ENCODE peak calls at places on chromosome 15, in five cellular contexts. E is mesenchymal stem cell, R is mesendoderm, K is IMR-90, U is trophoblast cell. Q is an unnamed sample.

GRCh38 chr15:56984681-56985515 is 66.5 kb downstream of the TCF12 start:
- DNase-seq in R (no peak), K (peak), E (no peak), U (peak), Q (no peak)

GRCh38 chr15:66172339-66172980 is 81.1 kb downstream of the MEGF11 start:
- DNase-seq in U (no peak), E (no peak), R (no peak), K (no peak), Q (peak)

GRCh38 chr15:72197460-72198409 is at the start of gene GRAMD2A:
- DNase-seq in R (peak), K (no peak), U (peak), E (peak), Q (peak)

GRCh38 chr15:63476229-63476632 is 28.2 kb upstream of the USP3 start:
- DNase-seq in U (peak), E (peak), R (peak), K (peak), Q (no peak)

GRCh38 chr15:38454687-38455071 is 752 bp downstream of the FAM98B start:
- DNase-seq in E (no peak), R (no peak), K (peak), U (no peak), Q (no peak)

GRCh38 chr15:65384505-65384894 is 6.7 kb upstream of the IGDCC3 start:
- DNase-seq in U (no peak), R (no peak), K (no peak), E (no peak), Q (no peak)

GRCh38 chr15:91589360-91589759 is 264.1 kb upstream of the SLCO3A1 start:
- DNase-seq in K (no peak), R (peak), U (no peak), E (no peak), Q (no peak)

GRCh38 chr15:70535071-70535954 is 228.0 kb downstream of the UACA start:
- DNase-seq in R (no peak), E (no peak), K (no peak), U (no peak), Q (no peak)

GRCh38 chr15:47688573-47689086 is 28.7 kb upstream of the SEMA6D start:
- DNase-seq in E (peak), R (no peak), K (peak), U (peak), Q (no peak)

GRCh38 chr15:84947947-84948830 is 33.5 kb upstream of the PDE8A start:
- DNase-seq in K (peak), E (peak), U (peak), R (no peak), Q (no peak)

GRCh38 chr15:49225572-49226281 is 55.7 kb downstream of the GALK2 start:
- DNase-seq in R (peak), E (peak), K (peak), U (peak), Q (peak)

GRCh38 chr15:51089699-51090098 is 5.0 kb downstream of the TNFAIP8L3 start:
- DNase-seq in K (peak), E (no peak), R (no peak), U (no peak), Q (no peak)

GRCh38 chr15:71651750-71652186 is 158.6 kb upstream of the NR2E3 start:
- DNase-seq in U (peak), K (peak), E (peak), R (peak), Q (peak)

GRCh38 chr15:29935296-29936020 is 113.2 kb upstream of the TJP1 start:
- DNase-seq in E (no peak), U (peak), K (no peak), R (peak), Q (peak)

GRCh38 chr15:85407421-85408269 is 27.2 kb downstream of the AKAP13 start:
- DNase-seq in E (peak), U (peak), R (no peak), K (peak), Q (no peak)

GRCh38 chr15:99433026-99433756 is 132.6 kb upstream of the MEF2A start:
- DNase-seq in U (no peak), E (no peak), K (no peak), R (no peak), Q (no peak)

GRCh38 chr15:90903733-90904536 is 833 bp downstream of the MAN2A2 start:
- DNase-seq in U (peak), K (no peak), R (peak), E (peak), Q (peak)

GRCh38 chr15:40436116-40436891 is 4.4 kb upstream of the BAHD1 start:
- DNase-seq in U (peak), K (no peak), E (no peak), R (no peak), Q (no peak)

GRCh38 chr15:100129677-100130076 is 212.1 kb downstream of the ADAMTS17 start:
- DNase-seq in E (no peak), K (no peak), R (peak), U (no peak), Q (no peak)

GRCh38 chr15:38589502-38589901 is 24.9 kb upstream of the RASGRP1 start:
- DNase-seq in K (peak), R (peak), E (peak), U (peak), Q (no peak)

GRCh38 chr15:70555713-70556112 is 207.6 kb downstream of the UACA start:
- DNase-seq in U (no peak), R (no peak), E (no peak), K (no peak), Q (peak)

GRCh38 chr15:59443341-59444081 is 5.5 kb downstream of the FAM81A start:
- DNase-seq in R (no peak), E (no peak), U (peak), K (no peak), Q (no peak)

GRCh38 chr15:28876131-28876844 is 9.5 kb upstream of the APBA2 start:
- DNase-seq in E (no peak), R (peak), U (no peak), K (no peak), Q (peak)

GRCh38 chr15:91572110-91572509 is 281.4 kb upstream of the SLCO3A1 start:
- DNase-seq in R (no peak), K (peak), E (no peak), U (no peak), Q (no peak)

GRCh38 chr15:70190965-70191364 is 93.2 kb upstream of the TLE3 start:
- DNase-seq in K (no peak), R (peak), E (no peak), U (no peak), Q (no peak)

GRCh38 chr15:29676961-29677402 is 145.3 kb downstream of the TJP1 start:
- DNase-seq in K (peak), U (peak), R (no peak), E (no peak), Q (peak)

GRCh38 chr15:82646250-82647044 is 716 bp downstream of the CPEB1 start:
- DNase-seq in R (peak), K (no peak), E (no peak), U (no peak), Q (peak)

GRCh38 chr15:43266834-43267233 is at the start of gene TGM5:
- DNase-seq in K (no peak), U (no peak), E (no peak), R (no peak), Q (no peak)

GRCh38 chr15:99016680-99017321 is 9.2 kb upstream of the PGPEP1L start:
- DNase-seq in R (peak), E (peak), K (peak), U (peak), Q (no peak)

GRCh38 chr15:26126070-26126469 is 262.9 kb upstream of the ATP10A start:
- DNase-seq in K (no peak), E (no peak), U (no peak), R (no peak), Q (no peak)

GRCh38 chr15:79164465-79164864 is 73.9 kb upstream of the RASGRF1 start:
- DNase-seq in R (no peak), K (no peak), E (no peak), U (no peak), Q (no peak)

GRCh38 chr15:27730878-27731277 is 368.2 kb downstream of the OCA2 start:
- DNase-seq in E (no peak), K (peak), U (no peak), R (no peak), Q (no peak)

GRCh38 chr15:96298217-96298616 is 32.3 kb upstream of the NR2F2 start:
- DNase-seq in U (no peak), E (no peak), R (no peak), K (no peak), Q (no peak)

GRCh38 chr15:67024322-67024997 is 40.9 kb upstream of the SMAD3 start:
- DNase-seq in U (peak), E (peak), R (peak), K (peak), Q (no peak)

GRCh38 chr15:79115971-79116370 is 25.4 kb upstream of the RASGRF1 start:
- DNase-seq in U (no peak), K (no peak), E (no peak), R (no peak), Q (peak)

GRCh38 chr15:40292246-40292645 is 9.4 kb upstream of the ANKRD63 start:
- DNase-seq in E (no peak), R (no peak), U (no peak), K (no peak), Q (no peak)

GRCh38 chr15:39625451-39625850 is 44.6 kb downstream of the THBS1 start:
- DNase-seq in U (no peak), K (no peak), R (no peak), E (no peak), Q (no peak)

GRCh38 chr15:70376031-70376928 is 278.6 kb upstream of the TLE3 start:
- DNase-seq in U (no peak), R (peak), E (no peak), K (no peak), Q (peak)

GRCh38 chr15:82177291-82178010 is 85.1 kb downstream of the EFL1 start:
- DNase-seq in K (peak), U (peak), E (peak), R (peak), Q (no peak)

GRCh38 chr15:68818671-68819450 is 1.8 kb downstream of the ANP32A start:
- DNase-seq in K (no peak), E (peak), R (peak), U (peak), Q (no peak)

GRCh38 chr15:77897896-77898406 is 179.6 kb downstream of the TBC1D2B start:
- DNase-seq in R (no peak), K (no peak), E (no peak), U (no peak), Q (no peak)

GRCh38 chr15:77901251-77901881 is 176.1 kb downstream of the TBC1D2B start:
- DNase-seq in R (no peak), E (no peak), K (no peak), U (no peak), Q (no peak)

GRCh38 chr15:77901921-77902750 is 175.4 kb downstream of the TBC1D2B start:
- DNase-seq in K (no peak), R (peak), E (no peak), U (no peak), Q (no peak)

GRCh38 chr15:77895742-77896141 is 181.8 kb downstream of the TBC1D2B start:
- DNase-seq in E (no peak), U (no peak), R (no peak), K (no peak), Q (no peak)

DNA sequence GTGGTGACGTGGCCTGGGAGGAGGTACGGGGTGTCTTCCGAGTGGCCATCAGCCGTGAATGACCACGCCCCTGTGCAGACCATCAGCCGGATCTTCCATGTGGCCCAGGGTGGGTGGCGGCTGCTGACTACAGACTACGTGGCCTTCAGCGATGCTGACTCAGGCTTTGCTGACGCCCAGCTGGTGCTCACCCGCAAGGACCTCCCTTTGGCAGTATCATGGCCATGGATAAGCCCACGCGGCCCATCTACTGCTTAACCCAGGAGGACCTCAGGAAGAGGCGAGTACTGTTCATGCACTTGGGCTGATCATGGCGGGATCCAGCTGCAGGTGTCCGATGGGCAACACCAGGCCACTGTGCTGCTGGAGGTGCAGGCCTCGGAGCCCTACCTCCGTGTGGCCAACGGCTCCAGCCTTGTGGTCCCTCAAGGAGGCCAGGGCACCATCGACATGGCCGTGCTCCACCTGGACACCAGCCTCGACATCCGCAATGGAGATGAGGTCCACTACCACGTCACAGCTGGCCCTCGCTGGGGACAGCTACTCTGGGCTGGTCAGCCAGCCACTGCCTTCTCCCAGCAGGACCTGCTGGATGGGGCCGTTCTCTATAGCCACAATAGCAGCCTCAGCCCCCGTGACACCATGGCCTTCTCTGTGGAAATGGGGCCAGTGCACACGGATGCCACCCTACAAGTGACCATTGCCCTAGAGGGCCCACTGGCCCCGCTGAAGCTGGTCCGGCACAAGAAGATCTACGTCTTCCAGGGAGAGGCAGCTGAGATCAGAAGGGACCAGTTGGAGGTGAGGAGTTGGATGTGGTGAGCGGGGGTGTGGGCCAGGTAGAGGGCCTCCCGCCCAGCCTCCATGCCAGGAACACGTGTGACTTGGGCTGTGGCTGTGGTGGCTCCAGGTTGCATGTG is 178.4 kb downstream of the TBC1D2B start:
- DNase-seq in E (no peak), U (no peak), R (no peak), K (no peak), Q (no peak)
- H3K4ac ChIP-seq in E (no peak), U (no peak), R (no peak), K (no peak), Q (no peak)

DNA sequence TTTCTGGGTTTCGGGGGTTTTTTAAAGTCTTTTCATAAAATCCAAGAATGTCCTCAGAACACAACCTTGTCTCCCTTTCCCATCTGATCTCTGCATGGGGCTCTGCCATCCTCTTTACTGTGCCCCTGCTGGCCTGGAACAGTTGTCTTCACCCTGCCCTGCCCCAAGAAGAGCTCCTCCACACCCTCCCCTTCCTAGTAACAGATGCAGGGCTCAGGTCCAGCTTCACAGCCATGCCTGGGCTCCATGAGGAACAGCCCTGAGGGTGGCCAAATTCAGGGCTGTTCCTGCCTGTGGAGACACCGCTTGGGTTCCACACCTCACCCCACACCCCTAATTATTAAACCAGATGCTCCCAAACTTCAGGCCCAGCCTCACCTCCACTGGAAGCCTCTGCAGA is 12.9 kb upstream of the ULK3 start:
- DNase-seq in R (no peak), E (no peak), K (no peak), U (no peak), Q (no peak)
- H2BK120ac ChIP-seq in R (no peak), E (no peak), K (no peak), U (no peak), Q (no peak)

GRCh38 chr15:75732206-75732808 is 19.7 kb upstream of the CSPG4 start:
- DNase-seq in E (no peak), U (no peak), K (no peak), R (no peak), Q (no peak)

GRCh38 chr15:75729304-75730069 is 16.8 kb upstream of the CSPG4 start:
- DNase-seq in U (no peak), E (no peak), K (no peak), R (no peak), Q (no peak)

GRCh38 chr15:75732809-75733451 is 20.3 kb upstream of the CSPG4 start:
- DNase-seq in K (peak), E (peak), U (peak), R (peak), Q (peak)

GRCh38 chr15:75733761-75734651 is 21.4 kb upstream of the CSPG4 start:
- DNase-seq in R (no peak), E (no peak), U (no peak), K (no peak), Q (no peak)

DNA sequence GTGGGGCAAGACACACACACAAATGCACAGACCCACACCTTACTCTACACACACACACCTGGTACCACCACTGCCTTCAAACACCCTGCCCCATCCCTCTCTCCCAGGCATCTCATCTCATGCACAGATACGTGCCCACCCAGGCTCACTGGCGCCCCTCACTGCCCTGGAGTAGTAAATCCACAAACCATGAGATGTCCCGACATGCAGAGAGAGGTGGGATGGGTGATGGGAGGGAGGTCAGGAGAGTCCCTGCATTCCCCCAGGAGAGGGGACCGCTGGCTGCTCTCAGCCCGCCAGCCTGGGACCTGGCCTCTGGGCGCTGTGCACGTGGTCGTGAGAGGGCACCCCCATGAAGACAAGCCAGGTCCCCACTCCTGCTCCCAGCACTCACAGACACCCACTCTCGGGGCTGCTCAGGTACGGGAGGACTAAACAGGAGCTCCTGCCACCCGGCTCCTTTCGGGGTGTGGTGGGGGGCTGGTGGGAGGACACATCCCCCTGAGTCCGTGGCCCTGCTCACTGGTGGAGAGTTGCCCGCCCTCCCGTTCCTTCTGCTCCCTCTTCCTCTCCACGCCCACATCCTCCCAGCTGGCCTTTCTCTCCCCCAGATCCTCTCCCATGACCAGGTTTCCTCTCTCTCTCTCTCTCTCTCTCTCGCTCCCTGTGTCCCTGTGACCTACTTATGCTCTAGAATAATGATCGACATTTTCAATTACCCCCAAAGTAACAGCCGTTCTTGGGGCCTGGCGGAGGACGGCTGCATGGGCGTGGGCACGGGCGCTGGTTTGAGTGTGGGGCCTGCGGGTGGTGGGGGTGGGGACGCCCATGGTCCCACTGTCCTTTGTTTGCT is 18.8 kb upstream of the CSPG4 start:
- DNase-seq in U (no peak), R (peak), K (peak), E (peak), Q (no peak)
- H2AK5ac ChIP-seq in U (no peak), R (no peak), K (peak), E (no peak), Q (no peak)

DNA sequence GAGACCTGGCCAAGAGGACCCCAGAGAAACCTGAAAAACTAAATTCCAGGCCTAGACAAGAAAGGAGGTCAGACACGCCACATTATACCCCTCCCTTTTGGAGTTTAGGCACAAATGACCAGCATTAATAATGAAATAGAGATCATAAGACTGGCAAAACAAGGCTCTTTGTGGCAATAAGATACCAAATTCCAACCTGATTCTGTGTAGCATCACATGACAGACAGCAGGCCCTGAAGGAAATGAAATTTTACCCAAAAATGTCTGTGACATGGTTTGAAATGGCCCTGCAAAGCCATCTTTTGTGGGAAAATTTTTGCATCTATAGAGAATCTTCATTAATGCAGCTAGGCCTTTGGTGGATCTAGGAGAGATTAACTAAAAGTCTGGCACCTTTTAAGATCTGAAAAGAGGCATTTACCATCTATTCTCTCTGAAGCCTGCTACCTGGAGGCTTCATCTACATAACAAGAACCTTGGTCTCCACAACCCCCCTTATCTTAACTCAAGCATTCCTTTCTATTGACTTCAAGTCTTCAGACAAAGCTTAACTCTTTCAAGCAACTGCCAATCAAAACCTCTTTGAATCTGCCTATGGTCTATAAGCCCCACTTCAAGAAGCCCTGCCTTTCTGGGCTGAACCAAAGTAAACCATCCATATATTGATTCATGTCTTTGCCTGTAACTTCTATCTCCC is 8.0 kb downstream of the FAM174B start:
- DNase-seq in U (no peak), E (no peak), R (peak), K (no peak), Q (peak)
- H3K4ac ChIP-seq in U (no peak), E (no peak), R (peak), K (no peak), Q (no peak)

DNA sequence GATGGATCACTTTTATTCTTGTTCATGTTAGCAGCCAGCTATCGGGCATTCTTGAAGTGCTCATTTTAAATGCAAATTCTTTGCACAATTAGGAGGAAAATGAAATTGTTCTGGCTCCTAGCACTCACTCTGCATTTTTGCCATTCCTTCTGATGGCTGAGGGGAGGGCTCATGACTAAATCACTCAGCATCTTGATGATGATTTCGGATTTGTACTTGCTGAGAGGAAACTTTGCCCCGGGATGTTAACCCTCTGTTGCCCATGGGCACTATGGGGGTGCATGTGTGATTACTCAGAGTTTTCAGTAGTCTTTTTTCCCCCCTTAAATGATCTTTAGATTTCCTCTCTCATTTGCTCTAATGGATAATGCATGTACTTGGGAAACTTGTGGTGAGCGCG is 299.6 kb upstream of the C2CD4B start:
- DNase-seq in R (peak), U (peak), K (peak), E (no peak), Q (no peak)
- H2BK120ac ChIP-seq in R (no peak), U (no peak), K (no peak), E (no peak), Q (no peak)

Q was measured in H9.